ENCODE peak calls at places on chromosome 19, in six cellular contexts. I, Z, Q, R, F and M are unnamed samples.

GRCh38 chr19:6587093-6587820 is 3.7 kb downstream of the CD70 start:
- DNase-seq in R (no peak), Z (no peak), Q (no peak), F (no peak), I (no peak), M (no peak)

GRCh38 chr19:41914906-41915247 is 13.4 kb downstream of the ERFL start:
- DNase-seq in R (no peak), Z (no peak), F (no peak), I (no peak), Q (no peak), M (no peak)

GRCh38 chr19:30649149-30649548 is 277.0 kb downstream of the ZNF536 start:
- DNase-seq in Z (no peak), F (no peak), R (no peak), Q (no peak), I (no peak), M (no peak)

GRCh38 chr19:54107876-54108490 is 5.3 kb downstream of the NDUFA3 start:
- DNase-seq in R (no peak), Q (no peak), Z (no peak), F (no peak), I (no peak), M (no peak)

GRCh38 chr19:38267780-38268430 is 3.5 kb downstream of the SPINT2 start:
- DNase-seq in Z (no peak), R (no peak), Q (no peak), F (no peak), I (peak), M (no peak)

GRCh38 chr19:46196410-46197124 is 33.0 kb upstream of the IGFL1 start:
- DNase-seq in Z (no peak), I (no peak), F (no peak), Q (no peak), R (no peak), M (no peak)

GRCh38 chr19:48025480-48025879 is 18.4 kb downstream of the CABP5 start:
- DNase-seq in Q (no peak), F (no peak), Z (no peak), R (no peak), I (no peak), M (no peak)

GRCh38 chr19:10269333-10270179 is 1.4 kb upstream of the ICAM1 start:
- DNase-seq in I (peak), Z (no peak), Q (peak), R (peak), F (peak), M (no peak)

GRCh38 chr19:30236006-30236405 is 136.2 kb upstream of the ZNF536 start:
- DNase-seq in F (no peak), Z (no peak), R (no peak), Q (no peak), I (no peak), M (no peak)

GRCh38 chr19:32874605-32875004 is 5.0 kb upstream of the SLC7A9 start:
- DNase-seq in F (no peak), I (peak), R (no peak), Z (no peak), Q (peak), M (no peak)

DNA sequence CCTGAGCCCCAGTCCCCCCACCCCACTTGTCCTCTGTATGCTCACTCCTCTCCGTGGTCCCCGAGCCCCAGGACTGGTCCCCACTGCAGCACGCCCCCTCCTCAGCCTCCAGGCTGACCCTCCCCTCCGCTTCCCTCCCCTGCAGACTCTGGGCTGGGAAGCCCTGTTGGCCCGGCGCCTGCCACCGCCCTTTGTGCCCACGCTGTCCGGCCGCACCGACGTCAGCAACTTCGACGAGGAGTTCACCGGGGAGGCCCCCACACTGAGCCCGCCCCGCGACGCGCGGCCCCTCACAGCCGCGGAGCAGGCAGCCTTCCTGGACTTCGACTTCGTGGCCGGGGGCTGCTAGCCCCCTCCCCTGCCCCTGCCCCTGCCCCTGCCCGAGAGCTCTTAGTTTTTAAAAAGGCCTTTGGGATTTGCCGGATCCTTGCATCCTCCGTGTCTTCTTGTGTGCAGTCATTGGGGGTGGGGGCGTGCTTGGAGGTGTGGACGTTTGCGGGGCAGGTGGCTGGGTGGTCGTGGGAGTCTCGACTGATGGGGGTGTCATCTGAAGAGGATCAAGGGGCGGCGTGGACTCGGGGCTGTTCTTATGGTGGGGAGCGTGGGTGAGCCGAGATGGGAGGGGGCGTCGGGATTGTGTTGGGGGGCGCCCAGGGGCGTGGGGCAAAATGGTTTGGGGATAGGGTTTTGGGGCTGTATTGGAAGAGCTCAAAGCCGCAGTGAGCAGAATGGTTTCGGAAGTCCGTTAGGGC is 3.5 kb downstream of the PTGER1 start:
- DNase-seq in R (no peak), I (no peak), F (no peak), Q (no peak), Z (no peak), M (no peak)
- TF ChIP-seq CTCF in R (no peak), I (no peak), F (no peak), Q (no peak), Z (no peak), M (no peak)

DNA sequence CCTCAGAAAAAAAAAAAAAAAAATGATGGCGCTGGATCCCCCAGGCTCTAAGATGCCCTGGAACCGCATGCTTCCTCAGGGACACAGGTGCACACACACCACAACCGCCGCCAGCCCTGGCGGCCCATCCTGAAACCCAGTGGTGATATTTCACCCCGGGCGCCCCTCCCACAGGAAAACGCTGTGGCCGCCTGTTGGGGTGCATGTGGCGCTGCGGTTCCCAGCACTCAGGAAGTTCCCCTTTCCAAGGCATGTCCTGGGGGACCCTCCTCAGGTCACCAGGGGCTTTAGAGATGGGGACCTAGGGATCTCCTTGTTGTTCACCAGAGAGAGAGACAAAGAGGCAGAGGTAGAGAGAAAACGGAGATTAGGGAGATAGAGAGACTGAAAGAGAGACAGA is 2.5 kb downstream of the ADGRE2 start:
- DNase-seq in I (peak), F (no peak), R (peak), Z (no peak), Q (no peak), M (no peak)
- H3K4me3 ChIP-seq in I (peak), F (peak), R (no peak), Z (no peak), Q (peak), M (peak)

GRCh38 chr19:28239270-28239669 is 973.7 kb downstream of the UQCRFS1 start:
- DNase-seq in I (no peak), R (no peak), F (peak), Z (no peak), Q (no peak), M (no peak)
- TF ChIP-seq CTCF in I (no peak), R (no peak), F (peak), Z (no peak), Q (no peak), M (peak)

GRCh38 chr19:1068111-1069001 is 1.4 kb downstream of the ARHGAP45 start:
- DNase-seq in R (peak), Q (peak), F (no peak), I (no peak), Z (no peak), M (no peak)
- H3K4me3 ChIP-seq in R (no peak), Q (peak), F (no peak), I (peak), Z (no peak), M (no peak)

DNA sequence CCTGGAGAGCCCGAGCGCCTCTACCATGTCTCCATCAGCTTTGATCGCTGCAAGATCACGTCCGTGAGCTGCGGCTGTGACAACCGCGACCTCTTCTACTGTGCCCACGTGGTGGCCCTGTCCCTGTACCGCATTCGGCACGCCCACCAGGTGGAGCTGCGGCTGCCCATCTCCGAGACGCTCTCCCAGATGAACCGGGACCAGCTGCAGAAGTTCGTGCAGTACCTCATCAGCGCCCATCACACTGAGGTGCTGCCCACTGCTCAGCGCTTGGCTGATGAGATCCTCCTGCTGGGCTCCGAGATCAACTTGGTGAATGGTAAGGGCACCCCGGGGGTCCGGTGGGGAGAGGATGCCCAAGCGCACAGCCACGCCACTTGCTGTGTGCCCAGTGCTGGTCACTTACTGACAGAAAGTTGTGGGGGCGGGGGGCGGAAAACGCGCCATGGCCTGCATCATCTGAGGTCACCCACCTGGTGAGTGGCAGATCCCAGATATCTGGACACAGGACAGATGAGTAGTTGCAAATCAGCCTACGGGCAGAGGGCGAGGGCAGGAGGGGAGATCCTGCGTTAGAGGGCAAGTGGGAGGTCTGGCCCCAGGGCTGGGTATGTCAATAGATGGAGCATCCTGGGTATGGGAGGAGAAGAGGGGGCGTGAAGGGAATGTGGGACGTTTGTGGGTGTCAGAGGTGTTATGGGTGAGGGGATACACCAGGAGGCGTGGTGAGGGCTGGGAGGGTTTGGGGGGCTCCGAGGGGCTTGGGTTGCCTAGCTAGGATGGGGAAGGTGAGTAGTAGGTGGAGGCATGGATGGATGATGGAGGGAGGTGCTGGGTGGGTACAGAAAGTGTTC is 9.8 kb downstream of the ZSWIM4 start:
- DNase-seq in Q (peak), F (no peak), R (no peak), I (no peak), Z (no peak), M (no peak)
- TF ChIP-seq CTCF in Q (peak), F (peak), R (no peak), I (peak), Z (peak), M (peak)

GRCh38 chr19:11594084-11594483 is 3.2 kb upstream of the ZNF627 start:
- DNase-seq in I (no peak), R (no peak), Z (no peak), Q (no peak), F (no peak), M (no peak)

GRCh38 chr19:11587302-11587972 is 9.8 kb upstream of the ZNF627 start:
- DNase-seq in Q (peak), R (peak), F (peak), Z (peak), I (peak), M (no peak)

DNA sequence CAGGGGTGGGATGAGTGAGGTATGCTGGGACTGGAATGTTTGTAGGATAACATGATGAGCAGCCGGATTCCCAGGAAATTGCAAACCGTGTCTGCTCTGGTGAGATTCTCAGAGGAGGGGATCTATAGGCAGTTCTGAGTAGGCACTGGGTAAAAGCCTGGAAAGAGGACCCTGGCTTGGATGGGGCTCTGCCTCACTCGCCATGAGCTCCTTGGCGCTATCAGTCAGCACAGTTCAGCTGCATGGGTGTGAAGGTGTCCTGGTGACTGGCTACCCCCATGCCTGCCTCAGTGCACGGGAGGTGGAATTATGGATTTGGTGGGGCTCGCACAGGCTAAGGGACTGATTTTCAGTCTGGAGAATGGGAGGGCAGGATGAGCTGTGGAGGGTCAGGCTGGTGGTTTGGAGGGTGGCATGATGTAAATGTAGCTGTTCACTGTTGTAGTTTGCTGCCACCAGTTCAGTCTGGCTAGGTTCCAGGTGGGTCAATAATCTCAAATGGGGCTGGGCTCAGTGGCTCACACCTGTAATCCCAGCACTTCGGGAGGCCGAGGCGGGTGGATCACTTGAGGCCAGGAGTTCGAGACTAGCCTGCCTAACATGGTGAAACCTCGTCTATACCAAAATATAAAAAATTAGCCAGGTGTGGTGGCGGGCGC is 9.2 kb upstream of the ZNF627 start:
- DNase-seq in F (no peak), Z (no peak), I (no peak), Q (no peak), R (no peak), M (no peak)
- H3K4me3 ChIP-seq in F (no peak), Z (no peak), I (no peak), Q (no peak), R (no peak), M (no peak)

DNA sequence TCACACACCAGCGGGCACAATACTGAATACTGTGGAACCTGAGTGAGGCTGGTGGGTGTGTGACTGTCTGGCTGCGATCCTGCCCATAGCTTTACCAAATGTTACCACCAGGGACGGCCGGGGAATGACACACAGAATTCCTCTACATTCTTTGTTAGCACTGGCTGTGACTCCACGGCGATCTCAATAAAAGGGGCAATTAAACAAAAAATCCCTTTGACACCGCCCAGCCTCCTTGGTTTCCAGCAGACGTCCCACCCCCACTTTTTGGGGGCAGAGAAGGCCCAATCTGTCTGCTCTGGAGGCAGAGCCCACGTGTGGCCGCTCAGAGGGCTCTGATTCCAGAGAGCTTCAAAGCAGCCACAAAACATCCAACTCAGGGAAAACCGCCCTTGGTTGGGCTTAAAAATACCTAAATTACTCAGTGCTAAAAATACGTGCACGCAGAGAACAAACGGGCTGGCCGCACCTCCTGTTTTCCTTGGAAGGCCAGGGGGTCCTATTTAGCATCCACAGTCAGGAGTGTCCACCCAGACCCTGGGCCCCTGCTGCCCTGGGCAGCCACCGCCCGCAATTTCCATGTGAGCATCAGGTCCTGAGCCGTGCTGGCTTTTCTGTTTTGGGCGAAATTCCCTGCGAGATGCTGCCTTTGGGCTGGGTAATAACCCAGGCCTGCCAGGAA is 47.8 kb downstream of the GADD45B start:
- DNase-seq in Q (no peak), I (no peak), R (no peak), F (peak), Z (no peak), M (no peak)
- TF ChIP-seq CTCF in Q (no peak), I (no peak), R (no peak), F (peak), Z (peak), M (peak)

DNA sequence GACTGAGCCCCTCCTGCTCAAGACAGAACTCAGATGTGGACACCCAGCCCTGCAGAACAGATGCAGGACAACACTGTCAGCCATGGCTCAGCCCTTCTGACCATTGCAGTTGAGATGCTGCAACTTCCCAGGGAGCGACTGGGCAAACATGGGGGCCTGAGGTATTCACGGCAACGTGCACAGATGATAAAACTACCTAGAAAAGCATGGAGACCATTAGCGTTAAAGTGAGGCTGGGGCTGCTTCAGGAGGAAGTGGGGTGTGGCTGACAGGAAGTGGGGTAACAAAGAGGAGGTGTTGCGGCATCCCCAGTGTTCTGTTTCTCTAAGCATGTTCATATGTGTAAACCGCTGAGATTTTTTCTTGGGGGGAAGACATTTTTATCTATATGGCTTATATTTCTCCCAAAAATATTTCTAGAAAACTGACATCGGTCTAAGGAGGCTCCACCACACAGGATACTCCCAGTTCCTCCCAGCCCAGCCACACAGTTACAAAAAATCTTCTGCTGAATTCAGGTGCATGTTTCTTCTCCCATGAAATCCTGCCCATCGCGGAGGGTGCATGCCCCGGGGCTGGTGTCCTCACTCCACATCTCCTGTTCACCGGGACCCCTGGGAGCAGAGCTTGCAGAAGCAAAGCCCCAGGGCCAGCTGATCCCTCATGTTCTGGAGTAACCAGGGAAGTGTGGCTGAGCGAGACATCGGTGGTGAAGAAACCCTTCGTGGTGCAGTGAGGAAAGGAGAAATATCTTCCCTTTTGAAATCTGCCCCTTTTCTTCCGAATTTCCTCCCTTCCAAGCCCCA is 1.1 kb upstream of the SIGLEC9 start:
- DNase-seq in R (peak), Z (no peak), Q (no peak), F (no peak), I (peak), M (no peak)
- H3K4me3 ChIP-seq in R (no peak), Z (no peak), Q (no peak), F (no peak), I (peak), M (no peak)